ENCODE peak calls at places on chromosomes 6 and 20, in ten cellular contexts. G is uterus, A is HepG2, K is body of pancreas, Z is Peyer's patch, N is spleen, U is esophagus muscularis mucosa, C is IMR-90, P is heart left ventricle, D is transverse colon. Q is an unnamed sample. For H3K36me3, the result is how much of the 10 kb centered on the place peaks cover.

GRCh38 chr6:147874322-147874721 is 365.8 kb downstream of the SAMD5 start:
- DNase-seq in G (no peak), A (no peak), K (no peak), Z (no peak), N (no peak), U (no peak), C (no peak), P (no peak), D (no peak), Q (no peak)

GRCh38 chr6:12297363-12298016 is 7.3 kb downstream of the EDN1 start:
- DNase-seq in G (no peak), A (peak), K (no peak), Z (no peak), N (no peak), U (peak), C (no peak), P (no peak), D (no peak), Q (no peak)

GRCh38 chr6:10505529-10505928 is 15.6 kb upstream of the GCNT2 start:
- DNase-seq in G (no peak), A (peak), K (no peak), Z (no peak), N (no peak), U (no peak), C (no peak), P (no peak), D (no peak), Q (no peak)

GRCh38 chr20:877814-878213 is 38.3 kb downstream of the ANGPT4 start:
- DNase-seq in G (no peak), A (no peak), K (no peak), Z (no peak), N (no peak), U (no peak), C (no peak), P (no peak), D (no peak), Q (no peak)

GRCh38 chr6:142749556-142749955 is 195.4 kb downstream of the HIVEP2 start:
- DNase-seq in G (no peak), A (no peak), K (no peak), Z (no peak), N (no peak), U (no peak), C (no peak), P (no peak), D (no peak), Q (no peak)

GRCh38 chr6:132364675-132365074 is 36.6 kb downstream of the MOXD1 start:
- DNase-seq in G (no peak), A (no peak), K (no peak), Z (no peak), N (no peak), U (no peak), C (no peak), P (no peak), D (no peak), Q (no peak)

GRCh38 chr6:142867988-142868818 is 76.8 kb downstream of the HIVEP2 start:
- DNase-seq in G (no peak), A (peak), K (peak), Z (no peak), N (no peak), U (no peak), C (peak), P (no peak), D (no peak), Q (no peak)

GRCh38 chr6:156794963-156795362 is 17.8 kb downstream of the ARID1B start:
- DNase-seq in G (no peak), A (no peak), K (no peak), Z (no peak), N (no peak), U (no peak), C (no peak), P (no peak), D (no peak), Q (no peak)

GRCh38 chr6:26607434-26608230 is 10.9 kb downstream of the ABT1 start:
- DNase-seq in G (no peak), A (peak), K (peak), Z (peak), N (no peak), U (no peak), C (peak), P (no peak), D (peak), Q (no peak)

GRCh38 chr6:4358414-4359107 is 223.2 kb upstream of the ECI2 start:
- DNase-seq in G (peak), A (peak), K (peak), Z (peak), N (peak), U (peak), C (peak), P (peak), D (peak), Q (peak)

GRCh38 chr6:34275128-34275804 is 26.5 kb upstream of the SMIM29 start:
- DNase-seq in G (no peak), A (no peak), K (no peak), Z (no peak), N (no peak), U (no peak), C (no peak), P (no peak), D (no peak), Q (no peak)

GRCh38 chr20:21435576-21435975 is 38.2 kb upstream of the NKX2-4 start:
- DNase-seq in G (no peak), A (no peak), K (no peak), Z (no peak), N (no peak), U (no peak), C (no peak), P (no peak), D (no peak), Q (no peak)

GRCh38 chr6:84074988-84075781 is 41.6 kb downstream of the MRAP2 start:
- DNase-seq in G (no peak), A (no peak), K (no peak), Z (no peak), N (no peak), U (no peak), C (peak), P (no peak), D (no peak), Q (no peak)

GRCh38 chr6:162962093-162962492 is 234.3 kb downstream of the PACRG start:
- DNase-seq in G (no peak), A (no peak), K (no peak), Z (no peak), N (no peak), U (no peak), C (peak), P (no peak), D (no peak), Q (no peak)

GRCh38 chr6:41543087-41543486 is 3.1 kb upstream of the FOXP4 start:
- DNase-seq in G (no peak), A (no peak), K (no peak), Z (no peak), N (no peak), U (no peak), C (no peak), P (no peak), D (no peak), Q (no peak)

GRCh38 chr6:34518669-34519365 is 37.3 kb downstream of the SPDEF start:
- DNase-seq in G (no peak), A (no peak), K (no peak), Z (no peak), N (peak), U (no peak), C (no peak), P (no peak), D (no peak), Q (no peak)

GRCh38 chr6:43809417-43810305 is 39.6 kb downstream of the VEGFA start:
- DNase-seq in G (no peak), A (peak), K (peak), Z (no peak), N (no peak), U (no peak), C (peak), P (no peak), D (no peak), Q (no peak)

GRCh38 chr6:155850408-155850841 is 394.8 kb upstream of the NOX3 start:
- DNase-seq in G (no peak), A (no peak), K (no peak), Z (no peak), N (no peak), U (no peak), C (peak), P (no peak), D (no peak), Q (no peak)

GRCh38 chr6:20997143-20997792 is 463.0 kb downstream of the CDKAL1 start:
- DNase-seq in G (no peak), A (no peak), K (no peak), Z (no peak), N (no peak), U (no peak), C (no peak), P (no peak), D (no peak), Q (no peak)

GRCh38 chr6:34273242-34273805 is 24.5 kb upstream of the SMIM29 start:
- DNase-seq in G (peak), A (peak), K (peak), Z (no peak), N (peak), U (no peak), C (peak), P (peak), D (no peak), Q (no peak)

GRCh38 chr6:148596886-148597455 is 149.9 kb upstream of the UST start:
- DNase-seq in G (no peak), A (no peak), K (no peak), Z (no peak), N (no peak), U (no peak), C (no peak), P (no peak), D (no peak), Q (no peak)

GRCh38 chr20:22465622-22466446 is 118.5 kb downstream of the FOXA2 start:
- DNase-seq in G (no peak), A (peak), K (peak), Z (no peak), N (no peak), U (no peak), C (no peak), P (no peak), D (no peak), Q (no peak)

GRCh38 chr20:5918856-5919633 is 31.3 kb downstream of the TRMT6 start:
- DNase-seq in G (no peak), A (peak), K (no peak), Z (no peak), N (no peak), U (no peak), C (peak), P (no peak), D (no peak), Q (no peak)

GRCh38 chr6:41272591-41273175 is 13.8 kb downstream of the TREM1 start:
- DNase-seq in G (no peak), A (no peak), K (no peak), Z (no peak), N (no peak), U (peak), C (no peak), P (no peak), D (no peak), Q (no peak)

GRCh38 chr6:161215193-161215592 is 58.7 kb downstream of the AGPAT4 start:
- DNase-seq in G (no peak), A (peak), K (peak), Z (no peak), N (no peak), U (no peak), C (peak), P (no peak), D (no peak), Q (no peak)

GRCh38 chr20:41046716-41047115 is 18.1 kb downstream of the TOP1 start:
- DNase-seq in G (no peak), A (no peak), K (no peak), Z (no peak), N (no peak), U (no peak), C (peak), P (no peak), D (no peak), Q (no peak)
- H3K27ac ChIP-seq in G (no peak), A (no peak), K (no peak), Z (no peak), N (peak), U (peak), C (no peak), P (peak), D (peak), Q (no peak)

GRCh38 chr20:49285813-49286494 is 8.1 kb upstream of the ZNFX1 start:
- DNase-seq in G (no peak), A (no peak), K (no peak), Z (no peak), N (no peak), U (no peak), C (no peak), P (no peak), D (no peak), Q (no peak)
- TF ChIP-seq POLR2A in G (no peak), A (peak), K (no peak), Z (no peak), N (no peak), U (no peak), C (no peak), P (no peak), D (no peak), Q (no peak)

GRCh38 chr20:62938105-62938888 is at the start of gene GID8:
- DNase-seq in G (no peak), A (peak), K (peak), Z (peak), N (peak), U (no peak), C (peak), P (no peak), D (peak), Q (no peak)

GRCh38 chr20:62943396-62943795 is 5.4 kb downstream of the GID8 start:
- DNase-seq in G (no peak), A (no peak), K (no peak), Z (no peak), N (peak), U (no peak), C (no peak), P (no peak), D (no peak), Q (no peak)

GRCh38 chr20:62942456-62942855 is 4.5 kb downstream of the GID8 start:
- DNase-seq in G (no peak), A (no peak), K (no peak), Z (no peak), N (peak), U (no peak), C (no peak), P (peak), D (no peak), Q (no peak)

GRCh38 chr20:62941792-62942191 is 3.8 kb downstream of the GID8 start:
- DNase-seq in G (no peak), A (no peak), K (no peak), Z (no peak), N (no peak), U (no peak), C (peak), P (no peak), D (no peak), Q (no peak)

DNA sequence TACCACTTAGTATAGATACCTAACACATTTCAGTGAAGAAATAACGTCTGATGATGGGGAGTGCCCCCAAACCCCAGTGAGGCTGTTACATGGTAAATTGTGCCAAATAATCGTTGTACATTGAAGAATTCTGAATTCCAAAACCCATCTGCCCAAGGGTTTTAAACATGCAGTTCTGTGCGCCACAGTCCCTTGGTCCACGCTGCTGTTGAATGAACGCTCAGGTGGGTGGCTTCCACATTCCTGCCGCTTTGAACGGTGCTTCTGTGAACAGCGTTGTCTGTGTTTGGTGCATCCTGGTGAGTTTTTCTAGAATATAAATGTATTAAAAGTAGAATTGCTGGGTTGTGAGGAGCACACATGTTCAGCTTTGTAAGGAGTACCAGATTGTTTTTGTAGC is 2.9 kb downstream of the GID8 start:
- DNase-seq in G (no peak), A (no peak), K (no peak), Z (no peak), N (peak), U (no peak), C (no peak), P (no peak), D (no peak), Q (no peak)
- H3K36me3 ChIP-seq in G (under half), A (under half), K (under half), Z (under half), N (under half), U (under half), C (under half), P (half or more), D (under half), Q (under half)

GRCh38 chr6:92848901-92849300 is 570.5 kb downstream of the EPHA7 start:
- DNase-seq in G (no peak), A (no peak), K (no peak), Z (no peak), N (no peak), U (no peak), C (no peak), P (no peak), D (no peak), Q (no peak)
- H3K27ac ChIP-seq in G (no peak), A (no peak), K (no peak), Z (no peak), N (no peak), U (no peak), C (no peak), P (no peak), D (no peak), Q (no peak)

GRCh38 chr6:75489025-75489424 is 4.6 kb downstream of the FILIP1 start:
- DNase-seq in G (no peak), A (no peak), K (no peak), Z (no peak), N (no peak), U (no peak), C (peak), P (no peak), D (no peak), Q (no peak)

GRCh38 chr6:75494290-75494689 is 690 bp upstream of the FILIP1 start:
- DNase-seq in G (no peak), A (no peak), K (no peak), Z (no peak), N (no peak), U (no peak), C (no peak), P (no peak), D (no peak), Q (no peak)

GRCh38 chr6:75492769-75493168 is 831 bp downstream of the FILIP1 start:
- DNase-seq in G (no peak), A (no peak), K (peak), Z (no peak), N (no peak), U (no peak), C (no peak), P (no peak), D (no peak), Q (no peak)

GRCh38 chr6:75491302-75491701 is 2.3 kb downstream of the FILIP1 start:
- DNase-seq in G (no peak), A (no peak), K (no peak), Z (no peak), N (no peak), U (no peak), C (no peak), P (no peak), D (no peak), Q (no peak)

DNA sequence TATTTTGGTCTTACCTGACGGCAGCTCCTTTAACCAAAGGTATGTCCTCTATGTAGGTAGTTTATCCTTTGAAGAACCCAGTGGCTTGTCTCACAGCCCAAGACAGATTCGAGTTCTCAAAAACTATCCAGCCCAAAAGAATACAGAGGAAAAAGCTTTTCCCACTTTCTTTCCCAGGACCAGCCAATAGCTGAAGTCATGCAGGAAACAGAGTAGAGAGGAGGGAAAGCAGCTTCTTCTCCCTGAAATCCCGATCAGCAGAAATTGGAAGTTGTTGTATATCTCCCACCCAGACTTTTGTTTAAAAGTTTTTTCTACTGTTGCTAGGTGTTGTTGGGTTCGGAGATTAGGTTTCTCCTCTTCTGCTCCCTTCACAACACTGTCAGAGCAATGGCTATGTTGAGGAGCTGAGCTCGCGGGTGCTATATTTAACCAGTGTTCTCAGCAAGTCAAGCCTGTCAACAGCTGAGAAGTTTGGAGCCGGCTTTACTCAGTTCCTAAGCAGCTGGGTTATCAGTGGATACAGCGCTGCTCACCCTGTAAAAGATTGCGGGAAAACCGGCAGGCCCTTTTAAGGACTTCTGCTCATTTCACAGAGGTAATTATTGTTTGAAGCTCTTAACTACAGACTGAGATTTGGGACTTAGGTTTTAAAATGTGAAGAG is at the start of gene FILIP1:
- DNase-seq in G (peak), A (no peak), K (peak), Z (no peak), N (no peak), U (no peak), C (peak), P (peak), D (peak), Q (no peak)
- TF ChIP-seq POLR2A in G (peak), A (no peak), K (no peak), Z (no peak), N (no peak), U (peak), C (no peak), P (peak), D (peak), Q (peak)

GRCh38 chr20:47265214-47265613 is 91.3 kb downstream of the ZMYND8 start:
- DNase-seq in G (no peak), A (no peak), K (no peak), Z (no peak), N (no peak), U (no peak), C (no peak), P (no peak), D (no peak), Q (no peak)
- H3K36me3 ChIP-seq in G (under half), A (half or more), K (under half), Z (under half), N (under half), U (under half), C (under half), P (half or more), D (under half), Q (under half)

Q was measured in esophagus squamous epithelium.